ENCODE peak calls at places on chromosomes 4 and X, in eight cellular contexts. One of them, this sample, is unnamed.

GRCh38 chr4:86334020-86334750 is 25.7 kb downstream of the MAPK10 start:
- DNase-seq in cerebellum: no peak
- DNase-seq in neural crest cell: no peak
- DNase-seq in activated T-helper 1 cell treated with Interleukin-2 at 50 U/mL for 16 hours: no peak
- DNase-seq in IMR-90: no peak
- DNase-seq in lower leg skin: no peak
- DNase-seq in natural killer cell treated with Interleukin-12 subunit alpha and Interleukin-12 subunit beta and Interleukin-15 and Interleukin-18, amount 100 ng/mL, for 72 hours: no peak
- DNase-seq in stimulated activated CD4-positive, alpha-beta T cell treated with anti-CD3 and anti-CD28 coated beads, Interleukin-15, amount 100 ng/mL, for 1 hour: no peak
- DNase-seq in this sample: no peak

GRCh38 chr4:1416051-1416947 is 10.1 kb upstream of the NKX1-1 start:
- DNase-seq in activated T-helper 1 cell treated with Interleukin-2 at 50 U/mL for 16 hours: no peak
- DNase-seq in neural crest cell: no peak
- DNase-seq in lower leg skin: no peak
- DNase-seq in stimulated activated CD4-positive, alpha-beta T cell treated with anti-CD3 and anti-CD28 coated beads, Interleukin-15, amount 100 ng/mL, for 1 hour: no peak
- DNase-seq in natural killer cell treated with Interleukin-12 subunit alpha and Interleukin-12 subunit beta and Interleukin-15 and Interleukin-18, amount 100 ng/mL, for 72 hours: peak; percentile 55
- DNase-seq in cerebellum: no peak
- DNase-seq in IMR-90: no peak
- DNase-seq in this sample: peak; percentile 29

GRCh38 chr4:94517492-94517891 is 65.8 kb downstream of the PDLIM5 start:
- DNase-seq in IMR-90: no peak
- DNase-seq in lower leg skin: no peak
- DNase-seq in neural crest cell: no peak
- DNase-seq in natural killer cell treated with Interleukin-12 subunit alpha and Interleukin-12 subunit beta and Interleukin-15 and Interleukin-18, amount 100 ng/mL, for 72 hours: no peak
- DNase-seq in cerebellum: no peak
- DNase-seq in stimulated activated CD4-positive, alpha-beta T cell treated with anti-CD3 and anti-CD28 coated beads, Interleukin-15, amount 100 ng/mL, for 1 hour: no peak
- DNase-seq in activated T-helper 1 cell treated with Interleukin-2 at 50 U/mL for 16 hours: no peak
- DNase-seq in this sample: no peak

GRCh38 chr4:14877246-14878220 is 124.7 kb upstream of the CPEB2 start:
- DNase-seq in cerebellum: no peak
- DNase-seq in natural killer cell treated with Interleukin-12 subunit alpha and Interleukin-12 subunit beta and Interleukin-15 and Interleukin-18, amount 100 ng/mL, for 72 hours: peak; percentile 68
- DNase-seq in activated T-helper 1 cell treated with Interleukin-2 at 50 U/mL for 16 hours: no peak
- DNase-seq in IMR-90: no peak
- DNase-seq in neural crest cell: no peak
- DNase-seq in lower leg skin: no peak
- DNase-seq in stimulated activated CD4-positive, alpha-beta T cell treated with anti-CD3 and anti-CD28 coated beads, Interleukin-15, amount 100 ng/mL, for 1 hour: no peak
- DNase-seq in this sample: no peak

GRCh38 chr4:168152837-168153500 is 60.6 kb downstream of the ANXA10 start:
- DNase-seq in neural crest cell: no peak
- DNase-seq in natural killer cell treated with Interleukin-12 subunit alpha and Interleukin-12 subunit beta and Interleukin-15 and Interleukin-18, amount 100 ng/mL, for 72 hours: no peak
- DNase-seq in activated T-helper 1 cell treated with Interleukin-2 at 50 U/mL for 16 hours: no peak
- DNase-seq in stimulated activated CD4-positive, alpha-beta T cell treated with anti-CD3 and anti-CD28 coated beads, Interleukin-15, amount 100 ng/mL, for 1 hour: no peak
- DNase-seq in cerebellum: no peak
- DNase-seq in IMR-90: no peak
- DNase-seq in lower leg skin: no peak
- DNase-seq in this sample: no peak

GRCh38 chr4:67558493-67558892 is at the start of gene STAP1:
- DNase-seq in IMR-90: no peak
- DNase-seq in cerebellum: no peak
- DNase-seq in lower leg skin: no peak
- DNase-seq in natural killer cell treated with Interleukin-12 subunit alpha and Interleukin-12 subunit beta and Interleukin-15 and Interleukin-18, amount 100 ng/mL, for 72 hours: no peak
- DNase-seq in activated T-helper 1 cell treated with Interleukin-2 at 50 U/mL for 16 hours: no peak
- DNase-seq in neural crest cell: no peak
- DNase-seq in stimulated activated CD4-positive, alpha-beta T cell treated with anti-CD3 and anti-CD28 coated beads, Interleukin-15, amount 100 ng/mL, for 1 hour: no peak
- DNase-seq in this sample: no peak

GRCh38 chrX:97984641-97985040 is 1100.9 kb downstream of the RPA4 start:
- DNase-seq in lower leg skin: no peak
- DNase-seq in neural crest cell: no peak
- DNase-seq in stimulated activated CD4-positive, alpha-beta T cell treated with anti-CD3 and anti-CD28 coated beads, Interleukin-15, amount 100 ng/mL, for 1 hour: no peak
- DNase-seq in activated T-helper 1 cell treated with Interleukin-2 at 50 U/mL for 16 hours: no peak
- DNase-seq in natural killer cell treated with Interleukin-12 subunit alpha and Interleukin-12 subunit beta and Interleukin-15 and Interleukin-18, amount 100 ng/mL, for 72 hours: no peak
- DNase-seq in cerebellum: no peak
- DNase-seq in IMR-90: peak; percentile 22
- DNase-seq in this sample: no peak

GRCh38 chr4:37889849-37890500 is 909 bp upstream of the TBC1D1 start:
- DNase-seq in stimulated activated CD4-positive, alpha-beta T cell treated with anti-CD3 and anti-CD28 coated beads, Interleukin-15, amount 100 ng/mL, for 1 hour: no peak
- DNase-seq in neural crest cell: no peak
- DNase-seq in activated T-helper 1 cell treated with Interleukin-2 at 50 U/mL for 16 hours: no peak
- DNase-seq in lower leg skin: no peak
- DNase-seq in cerebellum: peak; percentile 54
- DNase-seq in natural killer cell treated with Interleukin-12 subunit alpha and Interleukin-12 subunit beta and Interleukin-15 and Interleukin-18, amount 100 ng/mL, for 72 hours: no peak
- DNase-seq in IMR-90: peak; percentile 1
- DNase-seq in this sample: no peak

GRCh38 chr4:95255396-95256107 is 293.2 kb downstream of the UNC5C start:
- DNase-seq in lower leg skin: no peak
- DNase-seq in activated T-helper 1 cell treated with Interleukin-2 at 50 U/mL for 16 hours: no peak
- DNase-seq in cerebellum: no peak
- DNase-seq in neural crest cell: no peak
- DNase-seq in natural killer cell treated with Interleukin-12 subunit alpha and Interleukin-12 subunit beta and Interleukin-15 and Interleukin-18, amount 100 ng/mL, for 72 hours: no peak
- DNase-seq in stimulated activated CD4-positive, alpha-beta T cell treated with anti-CD3 and anti-CD28 coated beads, Interleukin-15, amount 100 ng/mL, for 1 hour: no peak
- DNase-seq in IMR-90: peak; percentile 77
- DNase-seq in this sample: no peak

GRCh38 chr4:40924096-40924792 is 174.5 kb downstream of the NSUN7 start:
- DNase-seq in neural crest cell: peak; percentile 75
- DNase-seq in cerebellum: no peak
- DNase-seq in activated T-helper 1 cell treated with Interleukin-2 at 50 U/mL for 16 hours: peak; percentile 19
- DNase-seq in lower leg skin: no peak
- DNase-seq in natural killer cell treated with Interleukin-12 subunit alpha and Interleukin-12 subunit beta and Interleukin-15 and Interleukin-18, amount 100 ng/mL, for 72 hours: peak; percentile 80
- DNase-seq in stimulated activated CD4-positive, alpha-beta T cell treated with anti-CD3 and anti-CD28 coated beads, Interleukin-15, amount 100 ng/mL, for 1 hour: peak; percentile 10
- DNase-seq in IMR-90: peak; percentile 49
- DNase-seq in this sample: peak; percentile 65

GRCh38 chr4:70855464-70855863 is 15.8 kb upstream of the GRSF1 start:
- DNase-seq in neural crest cell: no peak
- DNase-seq in IMR-90: no peak
- DNase-seq in natural killer cell treated with Interleukin-12 subunit alpha and Interleukin-12 subunit beta and Interleukin-15 and Interleukin-18, amount 100 ng/mL, for 72 hours: no peak
- DNase-seq in activated T-helper 1 cell treated with Interleukin-2 at 50 U/mL for 16 hours: no peak
- DNase-seq in lower leg skin: no peak
- DNase-seq in cerebellum: no peak
- DNase-seq in stimulated activated CD4-positive, alpha-beta T cell treated with anti-CD3 and anti-CD28 coated beads, Interleukin-15, amount 100 ng/mL, for 1 hour: no peak
- DNase-seq in this sample: no peak

GRCh38 chrX:54785901-54786300 is 12.2 kb downstream of the ITIH6 start:
- DNase-seq in natural killer cell treated with Interleukin-12 subunit alpha and Interleukin-12 subunit beta and Interleukin-15 and Interleukin-18, amount 100 ng/mL, for 72 hours: no peak
- DNase-seq in activated T-helper 1 cell treated with Interleukin-2 at 50 U/mL for 16 hours: no peak
- DNase-seq in lower leg skin: no peak
- DNase-seq in stimulated activated CD4-positive, alpha-beta T cell treated with anti-CD3 and anti-CD28 coated beads, Interleukin-15, amount 100 ng/mL, for 1 hour: no peak
- DNase-seq in neural crest cell: no peak
- DNase-seq in cerebellum: no peak
- DNase-seq in IMR-90: no peak
- DNase-seq in this sample: no peak

GRCh38 chrX:36434521-36434920 is 515.0 kb downstream of the CFAP47 start:
- DNase-seq in lower leg skin: no peak
- DNase-seq in neural crest cell: no peak
- DNase-seq in stimulated activated CD4-positive, alpha-beta T cell treated with anti-CD3 and anti-CD28 coated beads, Interleukin-15, amount 100 ng/mL, for 1 hour: no peak
- DNase-seq in IMR-90: peak; percentile 20
- DNase-seq in natural killer cell treated with Interleukin-12 subunit alpha and Interleukin-12 subunit beta and Interleukin-15 and Interleukin-18, amount 100 ng/mL, for 72 hours: no peak
- DNase-seq in activated T-helper 1 cell treated with Interleukin-2 at 50 U/mL for 16 hours: no peak
- DNase-seq in cerebellum: no peak
- DNase-seq in this sample: no peak

GRCh38 chr4:335515-335914 is 2.1 kb upstream of the ZNF141 start:
- DNase-seq in lower leg skin: no peak
- DNase-seq in natural killer cell treated with Interleukin-12 subunit alpha and Interleukin-12 subunit beta and Interleukin-15 and Interleukin-18, amount 100 ng/mL, for 72 hours: no peak
- DNase-seq in stimulated activated CD4-positive, alpha-beta T cell treated with anti-CD3 and anti-CD28 coated beads, Interleukin-15, amount 100 ng/mL, for 1 hour: no peak
- DNase-seq in activated T-helper 1 cell treated with Interleukin-2 at 50 U/mL for 16 hours: no peak
- DNase-seq in neural crest cell: no peak
- DNase-seq in IMR-90: no peak
- DNase-seq in cerebellum: peak; percentile 33
- DNase-seq in this sample: no peak

GRCh38 chrX:112760697-112761096 is 79.9 kb downstream of the AMOT start:
- DNase-seq in neural crest cell: no peak
- DNase-seq in activated T-helper 1 cell treated with Interleukin-2 at 50 U/mL for 16 hours: no peak
- DNase-seq in stimulated activated CD4-positive, alpha-beta T cell treated with anti-CD3 and anti-CD28 coated beads, Interleukin-15, amount 100 ng/mL, for 1 hour: no peak
- DNase-seq in cerebellum: no peak
- DNase-seq in natural killer cell treated with Interleukin-12 subunit alpha and Interleukin-12 subunit beta and Interleukin-15 and Interleukin-18, amount 100 ng/mL, for 72 hours: no peak
- DNase-seq in lower leg skin: no peak
- DNase-seq in IMR-90: peak; percentile 48
- DNase-seq in this sample: no peak

GRCh38 chr4:155474758-155475157 is 98.0 kb upstream of the MAP9 start:
- DNase-seq in cerebellum: no peak
- DNase-seq in neural crest cell: no peak
- DNase-seq in lower leg skin: no peak
- DNase-seq in IMR-90: no peak
- DNase-seq in stimulated activated CD4-positive, alpha-beta T cell treated with anti-CD3 and anti-CD28 coated beads, Interleukin-15, amount 100 ng/mL, for 1 hour: no peak
- DNase-seq in natural killer cell treated with Interleukin-12 subunit alpha and Interleukin-12 subunit beta and Interleukin-15 and Interleukin-18, amount 100 ng/mL, for 72 hours: no peak
- DNase-seq in activated T-helper 1 cell treated with Interleukin-2 at 50 U/mL for 16 hours: no peak
- DNase-seq in this sample: no peak

GRCh38 chr4:146582864-146583263 is 55.8 kb upstream of the POU4F2 start:
- DNase-seq in activated T-helper 1 cell treated with Interleukin-2 at 50 U/mL for 16 hours: no peak
- DNase-seq in neural crest cell: no peak
- DNase-seq in stimulated activated CD4-positive, alpha-beta T cell treated with anti-CD3 and anti-CD28 coated beads, Interleukin-15, amount 100 ng/mL, for 1 hour: no peak
- DNase-seq in natural killer cell treated with Interleukin-12 subunit alpha and Interleukin-12 subunit beta and Interleukin-15 and Interleukin-18, amount 100 ng/mL, for 72 hours: no peak
- DNase-seq in IMR-90: no peak
- DNase-seq in lower leg skin: no peak
- DNase-seq in cerebellum: no peak
- DNase-seq in this sample: no peak

GRCh38 chrX:39425124-39425806 is 624.0 kb downstream of the MID1IP1 start:
- DNase-seq in neural crest cell: no peak
- DNase-seq in stimulated activated CD4-positive, alpha-beta T cell treated with anti-CD3 and anti-CD28 coated beads, Interleukin-15, amount 100 ng/mL, for 1 hour: no peak
- DNase-seq in natural killer cell treated with Interleukin-12 subunit alpha and Interleukin-12 subunit beta and Interleukin-15 and Interleukin-18, amount 100 ng/mL, for 72 hours: no peak
- DNase-seq in IMR-90: no peak
- DNase-seq in cerebellum: no peak
- DNase-seq in activated T-helper 1 cell treated with Interleukin-2 at 50 U/mL for 16 hours: no peak
- DNase-seq in lower leg skin: no peak
- DNase-seq in this sample: no peak

GRCh38 chr4:1601852-1602525 is 82.1 kb downstream of the FAM53A start:
- DNase-seq in IMR-90: no peak
- DNase-seq in cerebellum: no peak
- DNase-seq in activated T-helper 1 cell treated with Interleukin-2 at 50 U/mL for 16 hours: no peak
- DNase-seq in stimulated activated CD4-positive, alpha-beta T cell treated with anti-CD3 and anti-CD28 coated beads, Interleukin-15, amount 100 ng/mL, for 1 hour: no peak
- DNase-seq in natural killer cell treated with Interleukin-12 subunit alpha and Interleukin-12 subunit beta and Interleukin-15 and Interleukin-18, amount 100 ng/mL, for 72 hours: peak; percentile 39
- DNase-seq in neural crest cell: no peak
- DNase-seq in lower leg skin: no peak
- DNase-seq in this sample: no peak

GRCh38 chrX:46561931-46562721 is 11.4 kb upstream of the CHST7 start:
- DNase-seq in IMR-90: no peak
- DNase-seq in lower leg skin: no peak
- DNase-seq in stimulated activated CD4-positive, alpha-beta T cell treated with anti-CD3 and anti-CD28 coated beads, Interleukin-15, amount 100 ng/mL, for 1 hour: no peak
- DNase-seq in natural killer cell treated with Interleukin-12 subunit alpha and Interleukin-12 subunit beta and Interleukin-15 and Interleukin-18, amount 100 ng/mL, for 72 hours: no peak
- DNase-seq in neural crest cell: no peak
- DNase-seq in cerebellum: no peak
- DNase-seq in activated T-helper 1 cell treated with Interleukin-2 at 50 U/mL for 16 hours: no peak
- DNase-seq in this sample: no peak

GRCh38 chr4:176123710-176124407 is 58.2 kb downstream of the WDR17 start:
- DNase-seq in activated T-helper 1 cell treated with Interleukin-2 at 50 U/mL for 16 hours: no peak
- DNase-seq in neural crest cell: no peak
- DNase-seq in IMR-90: no peak
- DNase-seq in cerebellum: peak; percentile 12
- DNase-seq in stimulated activated CD4-positive, alpha-beta T cell treated with anti-CD3 and anti-CD28 coated beads, Interleukin-15, amount 100 ng/mL, for 1 hour: no peak
- DNase-seq in natural killer cell treated with Interleukin-12 subunit alpha and Interleukin-12 subunit beta and Interleukin-15 and Interleukin-18, amount 100 ng/mL, for 72 hours: no peak
- DNase-seq in lower leg skin: no peak
- DNase-seq in this sample: no peak

GRCh38 chrX:81316163-81316562 is 114.3 kb downstream of the SH3BGRL start:
- DNase-seq in stimulated activated CD4-positive, alpha-beta T cell treated with anti-CD3 and anti-CD28 coated beads, Interleukin-15, amount 100 ng/mL, for 1 hour: no peak
- DNase-seq in IMR-90: peak; percentile 13
- DNase-seq in neural crest cell: no peak
- DNase-seq in activated T-helper 1 cell treated with Interleukin-2 at 50 U/mL for 16 hours: no peak
- DNase-seq in natural killer cell treated with Interleukin-12 subunit alpha and Interleukin-12 subunit beta and Interleukin-15 and Interleukin-18, amount 100 ng/mL, for 72 hours: no peak
- DNase-seq in lower leg skin: peak; percentile 14
- DNase-seq in cerebellum: no peak
- DNase-seq in this sample: no peak

GRCh38 chr4:17448689-17449088 is 63.2 kb downstream of the QDPR start:
- DNase-seq in natural killer cell treated with Interleukin-12 subunit alpha and Interleukin-12 subunit beta and Interleukin-15 and Interleukin-18, amount 100 ng/mL, for 72 hours: no peak
- DNase-seq in neural crest cell: no peak
- DNase-seq in IMR-90: peak; percentile 72
- DNase-seq in lower leg skin: no peak
- DNase-seq in activated T-helper 1 cell treated with Interleukin-2 at 50 U/mL for 16 hours: no peak
- DNase-seq in stimulated activated CD4-positive, alpha-beta T cell treated with anti-CD3 and anti-CD28 coated beads, Interleukin-15, amount 100 ng/mL, for 1 hour: no peak
- DNase-seq in cerebellum: no peak
- DNase-seq in this sample: no peak

This sample was measured in CD14-positive monocyte.